ENCODE peak calls at places on chromosomes 12 and 14, in eight cellular contexts. P is naive thymus-derived CD8-positive, alpha-beta T cell; Z is cardiac fibroblast; Q is tibial nerve; G is lower lobe of right lung; L is activated naive CD8-positive, alpha-beta T cell treated with anti-CD3 and anti-CD28 coated beads, Interleukin-2, amount 50 U/mL, for 24 hours; I is endothelial cell; F is CD4-positive, alpha-beta T cell. J is an unnamed sample.

GRCh38 chr12:28506271-28506670 is 316.0 kb downstream of the CCDC91 start:
- DNase-seq in P (no peak), Z (no peak), Q (no peak), G (no peak), L (no peak), I (no peak), F (no peak), J (no peak)

GRCh38 chr14:99055816-99056215 is 216.2 kb downstream of the BCL11B start:
- DNase-seq in P (peak), Z (no peak), Q (no peak), G (no peak), L (peak), I (no peak), F (peak), J (peak)

GRCh38 chr12:10753066-10753465 is 29.9 kb upstream of the YBX3 start:
- DNase-seq in P (no peak), Z (peak), Q (no peak), G (no peak), L (no peak), I (no peak), F (no peak), J (no peak)

GRCh38 chr12:46908936-46909635 is 83.3 kb upstream of the SLC38A4 start:
- DNase-seq in P (no peak), Z (no peak), Q (no peak), G (no peak), L (no peak), I (no peak), F (no peak), J (no peak)

GRCh38 chr12:3882896-3883564 is 9.8 kb upstream of the PARP11 start:
- DNase-seq in P (peak), Z (peak), Q (no peak), G (no peak), L (no peak), I (no peak), F (no peak), J (peak)

GRCh38 chr14:74804219-74804825 is 41.2 kb downstream of the YLPM1 start:
- DNase-seq in P (peak), Z (peak), Q (no peak), G (no peak), L (no peak), I (peak), F (no peak), J (peak)

GRCh38 chr12:43676183-43676813 is 82.3 kb downstream of the PUS7L start:
- DNase-seq in P (no peak), Z (peak), Q (no peak), G (no peak), L (peak), I (peak), F (no peak), J (peak)

GRCh38 chr12:6934110-6934509 is 6.4 kb downstream of the ATN1 start:
- DNase-seq in P (no peak), Z (peak), Q (no peak), G (no peak), L (no peak), I (no peak), F (no peak), J (no peak)

GRCh38 chr12:45231515-45232145 is 15.7 kb downstream of the ANO6 start:
- DNase-seq in P (no peak), Z (peak), Q (no peak), G (no peak), L (no peak), I (no peak), F (no peak), J (no peak)

GRCh38 chr14:104939666-104940410 is 15.2 kb downstream of the PLD4 start:
- DNase-seq in P (no peak), Z (no peak), Q (peak), G (peak), L (no peak), I (no peak), F (no peak), J (no peak)

GRCh38 chr14:92690171-92691011 is 58.0 kb downstream of the LGMN start:
- DNase-seq in P (no peak), Z (peak), Q (no peak), G (no peak), L (no peak), I (peak), F (no peak), J (no peak)

GRCh38 chr14:75562048-75562447 is 16.4 kb upstream of the FLVCR2 start:
- DNase-seq in P (no peak), Z (peak), Q (no peak), G (no peak), L (peak), I (no peak), F (no peak), J (no peak)

GRCh38 chr12:26056335-26056734 is 68.5 kb downstream of the BHLHE41 start:
- DNase-seq in P (no peak), Z (peak), Q (no peak), G (no peak), L (no peak), I (no peak), F (no peak), J (no peak)

GRCh38 chr14:81868172-81868571 is 334.5 kb upstream of the SEL1L start:
- DNase-seq in P (no peak), Z (no peak), Q (no peak), G (no peak), L (no peak), I (no peak), F (no peak), J (no peak)

GRCh38 chr14:51396222-51396815 is 156.3 kb downstream of the TMX1 start:
- DNase-seq in P (no peak), Z (peak), Q (no peak), G (no peak), L (no peak), I (no peak), F (no peak), J (no peak)

GRCh38 chr14:96806836-96807235 is 9.7 kb downstream of the VRK1 start:
- DNase-seq in P (no peak), Z (peak), Q (no peak), G (no peak), L (no peak), I (no peak), F (no peak), J (no peak)

GRCh38 chr12:116196226-116196625 is 81.3 kb downstream of the MED13L start:
- DNase-seq in P (no peak), Z (no peak), Q (no peak), G (no peak), L (no peak), I (no peak), F (no peak), J (no peak)

GRCh38 chr14:78363008-78363407 is 192.8 kb downstream of the NRXN3 start:
- DNase-seq in P (no peak), Z (no peak), Q (no peak), G (no peak), L (no peak), I (no peak), F (no peak), J (no peak)

GRCh38 chr12:49349266-49349665 is 2.6 kb downstream of the DNAJC22 start:
- DNase-seq in P (no peak), Z (no peak), Q (no peak), G (no peak), L (no peak), I (no peak), F (no peak), J (no peak)

GRCh38 chr14:93099187-93099586 is 16.5 kb downstream of the ITPK1 start:
- DNase-seq in P (no peak), Z (no peak), Q (no peak), G (no peak), L (no peak), I (no peak), F (no peak), J (no peak)

GRCh38 chr12:114001731-114002340 is 35.7 kb upstream of the RBM19 start:
- DNase-seq in P (no peak), Z (no peak), Q (no peak), G (no peak), L (no peak), I (no peak), F (no peak), J (no peak)

GRCh38 chr14:58151264-58151700 is 731 bp downstream of the ARMH4 start:
- DNase-seq in P (no peak), Z (no peak), Q (no peak), G (no peak), L (no peak), I (peak), F (no peak), J (no peak)

GRCh38 chr12:50326636-50327284 is 43.4 kb upstream of the LIMA1 start:
- DNase-seq in P (no peak), Z (peak), Q (no peak), G (peak), L (no peak), I (no peak), F (no peak), J (no peak)

GRCh38 chr12:121933522-121934317 is 15.3 kb downstream of the CFAP251 start:
- DNase-seq in P (no peak), Z (peak), Q (no peak), G (peak), L (no peak), I (peak), F (no peak), J (no peak)

GRCh38 chr14:100108042-100108825 is 43.0 kb downstream of the EVL start:
- DNase-seq in P (peak), Z (peak), Q (peak), G (peak), L (peak), I (peak), F (peak), J (peak)

GRCh38 chr12:76529226-76529918 is 30.2 kb downstream of the OSBPL8 start:
- DNase-seq in P (no peak), Z (peak), Q (no peak), G (no peak), L (no peak), I (no peak), F (no peak), J (no peak)

GRCh38 chr12:98870521-98870920 is 225.4 kb downstream of the APAF1 start:
- DNase-seq in P (no peak), Z (no peak), Q (no peak), G (no peak), L (no peak), I (no peak), F (no peak), J (no peak)

GRCh38 chr12:124754949-124755800 is 108.5 kb downstream of the SCARB1 start:
- DNase-seq in P (peak), Z (peak), Q (peak), G (peak), L (no peak), I (no peak), F (no peak), J (no peak)

GRCh38 chr12:57893460-57894353 is 47.2 kb upstream of the CTDSP2 start:
- DNase-seq in P (no peak), Z (peak), Q (peak), G (peak), L (no peak), I (peak), F (no peak), J (no peak)